ENCODE peak calls at places on chromosome 4, in ten cellular contexts. U, I, X, K, S, M, P, W, O and N are unnamed samples.

GRCh38 chr4:14607001-14607400 is 395.3 kb upstream of the CPEB2 start:
- DNase-seq in U (no peak), I (no peak), X (no peak), K (no peak), S (no peak), M (no peak), P (no peak), W (no peak), O (no peak), N (no peak)

GRCh38 chr4:108762559-108763225 is at the start of gene ETNPPL:
- DNase-seq in U (no peak), I (no peak), X (peak; percentile 0), K (no peak), S (peak; percentile 76), M (peak; percentile 11), P (peak; percentile 53), W (no peak), O (no peak), N (peak; percentile 2)

GRCh38 chr4:188254211-188254610 is 115.0 kb downstream of the TRIML1 start:
- DNase-seq in U (no peak), I (no peak), X (no peak), K (no peak), S (no peak), M (no peak), P (no peak), W (no peak), O (no peak), N (no peak)

GRCh38 chr4:117134386-117134785 is 49.0 kb upstream of the TRAM1L1 start:
- DNase-seq in U (no peak), I (no peak), X (peak; percentile 82), K (no peak), S (peak; percentile 61), M (peak; percentile 42), P (peak; percentile 42), W (no peak), O (no peak), N (peak; percentile 36)

GRCh38 chr4:6758732-6759131 is 23.8 kb upstream of the KIAA0232 start:
- DNase-seq in U (no peak), I (no peak), X (no peak), K (no peak), S (no peak), M (no peak), P (no peak), W (no peak), O (no peak), N (peak; percentile 49)

GRCh38 chr4:2042207-2042946 is 16.8 kb upstream of the NAT8L start:
- DNase-seq in U (no peak), I (no peak), X (no peak), K (no peak), S (peak; percentile 61), M (peak; percentile 52), P (no peak), W (no peak), O (no peak), N (no peak)

GRCh38 chr4:130026185-130026584 is 930.2 kb downstream of the C4orf33 start:
- DNase-seq in U (no peak), I (no peak), X (no peak), K (no peak), S (peak; percentile 7), M (no peak), P (peak; percentile 82), W (no peak), O (no peak), N (no peak)

GRCh38 chr4:176273741-176274140 is 4.7 kb upstream of the ASB5 start:
- DNase-seq in U (no peak), I (no peak), X (no peak), K (no peak), S (no peak), M (no peak), P (no peak), W (peak; percentile 42), O (no peak), N (no peak)

GRCh38 chr4:683982-684571 is 4.9 kb downstream of the SLC49A3 start:
- DNase-seq in U (no peak), I (peak; percentile 50), X (peak; percentile 74), K (peak; percentile 67), S (peak; percentile 86), M (peak; percentile 83), P (no peak), W (no peak), O (no peak), N (peak; percentile 73)

GRCh38 chr4:683247-683897 is 5.6 kb downstream of the SLC49A3 start:
- DNase-seq in U (no peak), I (no peak), X (no peak), K (no peak), S (no peak), M (no peak), P (no peak), W (no peak), O (no peak), N (no peak)

GRCh38 chr4:685681-686218 is 3.2 kb downstream of the SLC49A3 start:
- DNase-seq in U (no peak), I (no peak), X (no peak), K (no peak), S (no peak), M (no peak), P (no peak), W (no peak), O (no peak), N (no peak)

GRCh38 chr4:686371-687040 is 2.4 kb downstream of the SLC49A3 start:
- DNase-seq in U (no peak), I (peak; percentile 16), X (no peak), K (no peak), S (no peak), M (peak; percentile 12), P (no peak), W (no peak), O (no peak), N (no peak)

DNA sequence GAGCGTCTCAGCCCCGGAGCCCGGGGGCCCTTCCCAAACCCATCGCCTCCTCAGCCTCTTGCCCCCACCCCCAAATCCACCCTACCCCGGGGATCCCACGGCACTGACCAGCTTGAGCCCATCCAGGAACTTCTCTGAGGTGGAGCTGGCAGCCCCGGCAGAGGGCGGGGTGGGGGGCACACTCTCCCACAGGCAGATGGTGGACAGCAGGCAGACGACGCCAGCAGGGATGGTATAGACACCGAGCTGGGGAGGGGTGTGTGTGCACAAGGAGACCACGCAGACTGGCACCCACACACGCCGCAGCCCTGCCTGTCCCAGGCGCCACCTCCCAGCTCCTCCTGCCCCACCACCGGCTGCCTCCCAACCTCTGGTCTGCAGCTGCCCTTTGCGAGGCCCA is 4.3 kb downstream of the SLC49A3 start:
- DNase-seq in U (no peak), I (peak; percentile 14), X (no peak), K (no peak), S (no peak), M (no peak), P (no peak), W (no peak), O (no peak), N (no peak)
- H3K4me3 ChIP-seq in U (no peak overlapping the region), I (no peak overlapping the region), X (no peak overlapping the region), K (no peak overlapping the region), S (no peak overlapping the region), M (no peak overlapping the region), P (no peak overlapping the region), W (no peak overlapping the region), O (no peak overlapping the region), N (no peak overlapping the region)

GRCh38 chr4:182015893-182016292 is 227.3 kb upstream of the TENM3 start:
- DNase-seq in U (no peak), I (no peak), X (peak; percentile 7), K (no peak), S (no peak), M (no peak), P (no peak), W (no peak), O (no peak), N (no peak)

GRCh38 chr4:182022899-182023298 is 220.3 kb upstream of the TENM3 start:
- DNase-seq in U (no peak), I (no peak), X (peak; percentile 3), K (no peak), S (no peak), M (no peak), P (no peak), W (no peak), O (no peak), N (no peak)

GRCh38 chr4:182018691-182019090 is 224.5 kb upstream of the TENM3 start:
- DNase-seq in U (no peak), I (no peak), X (no peak), K (no peak), S (no peak), M (no peak), P (no peak), W (no peak), O (no peak), N (no peak)

GRCh38 chr4:182017038-182017437 is 226.2 kb upstream of the TENM3 start:
- DNase-seq in U (no peak), I (no peak), X (no peak), K (no peak), S (no peak), M (no peak), P (no peak), W (no peak), O (no peak), N (no peak)

DNA sequence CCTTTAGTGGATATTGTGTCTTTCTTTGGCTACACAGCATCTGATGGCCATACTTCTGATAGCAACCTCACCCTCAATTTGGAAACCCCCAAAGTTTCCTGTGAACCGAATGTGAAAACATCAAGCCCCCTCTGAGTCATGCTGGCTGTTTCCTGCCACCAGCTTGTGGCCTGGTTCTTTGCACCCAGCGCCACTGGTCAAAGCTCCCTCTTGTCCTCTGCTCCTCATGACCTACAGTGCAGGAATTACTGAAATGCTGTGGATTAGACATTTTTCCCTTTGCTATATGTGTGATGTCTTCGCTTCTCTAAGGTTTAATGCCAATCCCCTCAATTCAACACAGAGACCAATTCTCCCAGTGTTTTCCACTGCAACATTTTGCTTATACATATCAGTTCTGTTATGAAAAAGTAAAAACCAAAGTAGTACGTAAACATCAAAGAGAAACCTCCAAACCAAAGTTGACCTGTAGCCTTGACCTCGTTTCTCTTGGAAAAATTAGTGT is 224.0 kb upstream of the TENM3 start:
- DNase-seq in U (no peak), I (no peak), X (no peak), K (no peak), S (no peak), M (no peak), P (no peak), W (no peak), O (no peak), N (no peak)
- H3K4me3 ChIP-seq in U (no peak overlapping the region), I (no peak overlapping the region), X (no peak overlapping the region), K (no peak overlapping the region), S (no peak overlapping the region), M (no peak overlapping the region), P (no peak overlapping the region), W (no peak overlapping the region), O (no peak overlapping the region), N (no peak overlapping the region)

GRCh38 chr4:18980516-18981233 is 959.1 kb upstream of the LCORL start:
- DNase-seq in U (no peak), I (no peak), X (no peak), K (no peak), S (no peak), M (no peak), P (no peak), W (no peak), O (no peak), N (no peak)
- H3K4me3 ChIP-seq in U (no peak overlapping the region), I (no peak overlapping the region), X (no peak overlapping the region), K (no peak overlapping the region), S (no peak overlapping the region), M (no peak overlapping the region), P (no peak overlapping the region), W (no peak overlapping the region), O (no peak overlapping the region), N (no peak overlapping the region)

DNA sequence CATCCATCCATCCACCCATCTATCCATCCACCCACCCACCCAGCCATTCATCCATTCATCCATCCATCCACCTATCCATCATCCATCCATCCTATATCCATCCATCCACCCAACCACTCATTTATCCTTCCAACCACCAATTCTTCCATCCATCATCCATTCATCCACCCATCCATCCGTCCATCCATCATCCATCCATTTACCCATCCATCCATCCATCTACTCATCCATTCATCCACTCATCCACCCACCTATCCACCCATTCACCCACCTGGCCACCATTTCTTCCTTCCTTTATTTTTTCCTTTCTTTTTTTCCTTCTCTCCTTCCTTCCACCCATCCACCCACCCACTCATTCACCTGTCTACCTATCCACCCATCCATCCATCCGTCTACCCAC is 25.2 kb downstream of the HTRA3 start:
- DNase-seq in U (no peak), I (no peak), X (no peak), K (no peak), S (no peak), M (no peak), P (no peak), W (no peak), O (no peak), N (no peak)
- H3K4me3 ChIP-seq in U (no peak overlapping the region), I (no peak overlapping the region), X (no peak overlapping the region), K (no peak overlapping the region), S (no peak overlapping the region), M (no peak overlapping the region), P (no peak overlapping the region), W (no peak overlapping the region), O (no peak overlapping the region), N (no peak overlapping the region)